ENCODE peak calls at places on chromosomes 11 and 22, in four cellular contexts. J is spleen, X is right cardiac atrium, O is A549. R is an unnamed sample.

GRCh38 chr11:17631702-17632365 is 84.8 kb downstream of the OTOG start:
- DNase-seq in J (no peak), X (no peak), O (no peak), R (no peak)

GRCh38 chr11:67463680-67464410 is 5.2 kb downstream of the TMEM134 start:
- DNase-seq in J (peak), X (peak), O (peak), R (peak)

GRCh38 chr11:134346101-134346975 is 14.6 kb downstream of the GLB1L2 start:
- DNase-seq in J (no peak), X (no peak), O (no peak), R (peak)

GRCh38 chr11:61345170-61345610 is 12.2 kb downstream of the TKFC start:
- DNase-seq in J (no peak), X (no peak), O (no peak), R (peak)

GRCh38 chr11:19160839-19161238 is 40.9 kb downstream of the CSRP3 start:
- DNase-seq in J (no peak), X (no peak), O (peak), R (no peak)

GRCh38 chr22:33099593-33099992 is 41.4 kb upstream of the SYN3 start:
- DNase-seq in J (no peak), X (no peak), O (no peak), R (no peak)

GRCh38 chr22:25853902-25854301 is 111.9 kb downstream of the MYO18B start:
- DNase-seq in J (no peak), X (no peak), O (peak), R (no peak)

GRCh38 chr11:65780770-65781151 is at the start of gene AP5B1:
- DNase-seq in J (peak), X (peak), O (peak), R (peak)

GRCh38 chr11:120254788-120255518 is 15.0 kb downstream of the POU2F3 start:
- DNase-seq in J (peak), X (no peak), O (no peak), R (peak)

GRCh38 chr22:41919357-41920224 is 4.7 kb upstream of the SHISA8 start:
- DNase-seq in J (peak), X (peak), O (no peak), R (peak)

GRCh38 chr11:8959546-8960166 is 4.6 kb downstream of the TMEM9B start:
- DNase-seq in J (no peak), X (no peak), O (peak), R (peak)

GRCh38 chr11:13030857-13031256 is 21.7 kb downstream of the RASSF10 start:
- DNase-seq in J (no peak), X (peak), O (no peak), R (no peak)

GRCh38 chr11:123478352-123478986 is 48.4 kb downstream of the GRAMD1B start:
- DNase-seq in J (no peak), X (peak), O (peak), R (peak)

GRCh38 chr11:102800774-102801173 is 2.8 kb upstream of the MMP1 start:
- DNase-seq in J (no peak), X (no peak), O (no peak), R (no peak)

GRCh38 chr22:47091241-47091691 is 328.8 kb downstream of the TBC1D22A start:
- DNase-seq in J (no peak), X (no peak), O (no peak), R (no peak)

GRCh38 chr11:124814739-124815138 is 14.5 kb upstream of the MSANTD2 start:
- DNase-seq in J (no peak), X (no peak), O (no peak), R (no peak)

GRCh38 chr11:118909619-118910308 is 16.0 kb downstream of the BCL9L start:
- DNase-seq in J (peak), X (peak), O (no peak), R (peak)

GRCh38 chr11:36627006-36627405 is 29.0 kb upstream of the RAG2 start:
- DNase-seq in J (no peak), X (no peak), O (no peak), R (no peak)

GRCh38 chr22:44042822-44043221 is 18.7 kb downstream of the PARVB start:
- DNase-seq in J (no peak), X (no peak), O (no peak), R (peak)

GRCh38 chr11:32792948-32793475 is 1.4 kb downstream of the CCDC73 start:
- DNase-seq in J (no peak), X (peak), O (peak), R (peak)

GRCh38 chr11:17991799-17992433 is 20.9 kb downstream of the SERGEF start:
- DNase-seq in J (no peak), X (no peak), O (peak), R (no peak)

GRCh38 chr22:26579331-26579886 is 10.5 kb downstream of the TPST2 start:
- DNase-seq in J (peak), X (no peak), O (no peak), R (no peak)

GRCh38 chr11:109306322-109306721 is 115.7 kb upstream of the C11orf87 start:
- DNase-seq in J (no peak), X (no peak), O (no peak), R (no peak)

GRCh38 chr11:23123766-23124165 is 263.5 kb upstream of the CCDC179 start:
- DNase-seq in J (no peak), X (no peak), O (peak), R (no peak)

GRCh38 chr11:117127164-117127563 is 16.9 kb upstream of the PAFAH1B2 start:
- DNase-seq in J (peak), X (no peak), O (no peak), R (no peak)

GRCh38 chr11:126317681-126318641 is 14.1 kb downstream of the DCPS start:
- DNase-seq in J (peak), X (peak), O (no peak), R (peak)

GRCh38 chr22:48181168-48181955 is 1418.9 kb downstream of the TBC1D22A start:
- DNase-seq in J (no peak), X (no peak), O (no peak), R (no peak)

GRCh38 chr11:34600339-34601084 is 20.4 kb upstream of the EHF start:
- DNase-seq in J (no peak), X (peak), O (peak), R (no peak)

GRCh38 chr22:30568137-30568805 is 6.2 kb downstream of the GAL3ST1 start:
- DNase-seq in J (no peak), X (no peak), O (no peak), R (peak)

GRCh38 chr22:23237201-23237798 is 57.0 kb downstream of the BCR start:
- DNase-seq in J (no peak), X (peak), O (no peak), R (no peak)

GRCh38 chr11:28981331-28981865 is 873.2 kb downstream of the METTL15 start:
- DNase-seq in J (no peak), X (no peak), O (no peak), R (no peak)

GRCh38 chr11:46966773-46967172 is 30.2 kb downstream of the CSTPP1 start:
- DNase-seq in J (no peak), X (peak), O (no peak), R (no peak)

GRCh38 chr11:75024764-75025211 is 36.1 kb downstream of the NEU3 start:
- DNase-seq in J (no peak), X (no peak), O (no peak), R (no peak)

GRCh38 chr11:116357769-116358544 is 414.8 kb downstream of the BUD13 start:
- DNase-seq in J (no peak), X (peak), O (peak), R (no peak)

DNA sequence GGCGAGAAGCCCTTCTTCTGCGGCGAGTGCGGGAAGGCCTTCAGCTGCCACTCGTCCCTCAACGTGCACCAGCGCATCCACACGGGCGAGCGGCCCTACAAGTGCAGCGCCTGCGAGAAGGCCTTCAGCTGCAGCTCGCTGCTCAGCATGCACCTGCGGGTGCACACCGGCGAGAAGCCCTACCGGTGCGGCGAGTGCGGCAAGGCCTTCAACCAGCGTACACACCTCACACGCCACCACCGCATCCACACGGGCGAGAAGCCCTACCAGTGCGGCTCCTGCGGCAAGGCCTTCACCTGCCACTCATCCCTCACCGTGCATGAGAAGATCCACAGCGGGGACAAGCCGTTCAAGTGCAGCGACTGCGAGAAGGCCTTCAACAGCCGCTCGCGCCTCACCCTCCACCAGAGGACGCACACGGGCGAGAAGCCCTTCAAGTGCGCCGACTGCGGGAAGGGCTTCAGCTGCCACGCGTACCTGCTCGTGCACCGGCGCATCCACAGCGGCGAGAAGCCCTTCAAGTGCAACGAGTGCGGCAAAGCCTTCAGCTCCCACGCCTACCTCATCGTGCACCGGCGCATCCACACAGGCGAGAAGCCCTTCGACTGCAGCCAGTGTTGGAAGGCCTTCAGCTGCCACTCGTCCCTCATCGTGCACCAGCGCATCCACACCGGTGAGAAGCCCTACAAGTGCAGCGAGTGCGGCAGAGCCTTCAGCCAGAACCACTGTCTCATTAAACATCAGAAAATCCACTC is 12.2 kb downstream of the ZNF74 start:
- DNase-seq in J (peak), X (no peak), O (no peak), R (no peak)
- H3K27ac ChIP-seq in J (no peak), X (no peak), O (no peak), R (no peak)

GRCh38 chr11:73716153-73717056 is 44.5 kb downstream of the RAB6A start:
- DNase-seq in J (no peak), X (no peak), O (peak), R (peak)

GRCh38 chr11:73715551-73715950 is 45.3 kb downstream of the RAB6A start:
- DNase-seq in J (no peak), X (no peak), O (no peak), R (no peak)

DNA sequence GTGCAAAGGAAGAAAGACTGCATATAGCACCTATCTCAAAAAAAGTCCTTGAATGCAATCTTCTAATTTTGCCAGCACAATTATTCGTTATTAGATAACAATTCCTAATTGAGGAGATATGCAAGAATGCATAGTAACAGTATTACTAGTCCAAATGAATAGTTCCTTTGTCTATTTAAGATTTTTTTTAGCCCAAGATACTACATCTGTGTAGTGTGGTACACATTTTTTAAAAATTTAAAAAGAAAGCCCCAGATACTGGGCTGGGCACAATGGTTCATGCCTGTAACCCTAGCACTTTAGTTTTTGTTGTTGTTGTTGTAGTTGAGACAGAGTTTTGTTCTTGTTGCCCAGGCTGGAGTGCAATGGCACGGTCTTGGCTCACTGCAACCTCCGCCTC is 43.7 kb downstream of the RAB6A start:
- DNase-seq in J (no peak), X (no peak), O (no peak), R (no peak)
- H3K27ac ChIP-seq in J (no peak), X (no peak), O (no peak), R (no peak)

GRCh38 chr11:10561043-10561818 is 7.2 kb downstream of the LYVE1 start:
- DNase-seq in J (no peak), X (no peak), O (peak), R (no peak)
- H3K27ac ChIP-seq in J (no peak), X (no peak), O (peak), R (no peak)

GRCh38 chr11:112318661-112319060 is 58.0 kb upstream of the PLET1 start:
- DNase-seq in J (no peak), X (no peak), O (no peak), R (no peak)
- H3K27ac ChIP-seq in J (no peak), X (no peak), O (peak), R (peak)

GRCh38 chr11:76765863-76766350 is 17.2 kb upstream of the TSKU start:
- DNase-seq in J (peak), X (peak), O (no peak), R (no peak)

GRCh38 chr11:76764941-76765340 is 18.2 kb upstream of the TSKU start:
- DNase-seq in J (peak), X (no peak), O (no peak), R (no peak)

GRCh38 chr11:76761959-76762358 is 21.2 kb upstream of the TSKU start:
- DNase-seq in J (no peak), X (no peak), O (no peak), R (no peak)

GRCh38 chr11:76762867-76763572 is 20.1 kb upstream of the TSKU start:
- DNase-seq in J (peak), X (no peak), O (no peak), R (no peak)

GRCh38 chr11:76763573-76764348 is 19.4 kb upstream of the TSKU start:
- DNase-seq in J (peak), X (peak), O (peak), R (peak)
- H3K27ac ChIP-seq in J (no peak), X (no peak), O (peak), R (peak)